ENCODE peak calls at places on chromosomes 1 and 21, in seven cellular contexts. T is esophagus squamous epithelium, W is PC-3, D is left ventricle myocardium inferior, P is neuronal stem cell, B is AG04450, F is heart left ventricle. V is an unnamed sample.

GRCh38 chr1:29397981-29398380 is 161.7 kb downstream of the PTPRU start:
- DNase-seq in D (no peak), W (no peak), F (no peak), P (no peak), B (no peak), T (no peak), V (no peak)

GRCh38 chr1:17874665-17875064 is 119.5 kb downstream of the ACTL8 start:
- DNase-seq in P (no peak), B (peak; percentile 83), F (no peak), D (no peak), W (peak; percentile 7), T (no peak), V (no peak)

GRCh38 chr1:207959141-207959825 is 48.4 kb upstream of the CD34 start:
- DNase-seq in P (peak; percentile 30), B (no peak), W (no peak), F (peak; percentile 93), T (no peak), D (peak; percentile 90), V (peak; percentile 91)

GRCh38 chr1:29683472-29683871 is 447.1 kb downstream of the PTPRU start:
- DNase-seq in F (no peak), T (no peak), P (no peak), W (no peak), D (no peak), B (no peak), V (no peak)

GRCh38 chr1:17909634-17910033 is 154.5 kb downstream of the ACTL8 start:
- DNase-seq in W (peak; percentile 41), F (no peak), B (no peak), D (no peak), P (no peak), T (no peak), V (no peak)

GRCh38 chr21:38989745-38990423 is 184.2 kb downstream of the ETS2 start:
- DNase-seq in F (no peak), T (no peak), B (peak; percentile 87), W (peak; percentile 48), P (peak; percentile 18), D (no peak), V (peak; percentile 78)

GRCh38 chr1:20399196-20399595 is 86.8 kb downstream of the CAMK2N1 start:
- DNase-seq in P (no peak), F (no peak), W (no peak), T (no peak), B (no peak), D (no peak), V (no peak)

GRCh38 chr1:51300270-51300669 is 30.1 kb downstream of the TTC39A start:
- DNase-seq in D (no peak), F (no peak), B (no peak), P (no peak), T (no peak), W (no peak), V (no peak)

GRCh38 chr1:98426092-98426491 is 235.4 kb upstream of the SNX7 start:
- DNase-seq in T (no peak), F (no peak), D (no peak), P (no peak), W (no peak), B (no peak), V (no peak)

GRCh38 chr1:168653567-168653966 is 75.4 kb downstream of the DPT start:
- DNase-seq in T (no peak), D (no peak), W (peak; percentile 32), B (no peak), F (no peak), P (no peak), V (no peak)

GRCh38 chr1:198610362-198610761 is 28.5 kb upstream of the PTPRC start:
- DNase-seq in D (no peak), F (no peak), B (no peak), T (no peak), P (no peak), W (no peak), V (no peak)

GRCh38 chr1:15288173-15288926 is 41.3 kb downstream of the FHAD1 start:
- DNase-seq in B (no peak), P (no peak), T (no peak), F (no peak), W (no peak), D (no peak), V (no peak)

GRCh38 chr21:32386195-32386870 is 6.5 kb downstream of the URB1 start:
- DNase-seq in P (no peak), B (no peak), F (no peak), T (no peak), W (no peak), D (peak; percentile 60), V (no peak)

GRCh38 chr1:162823771-162824525 is 33.4 kb downstream of the HSD17B7 start:
- DNase-seq in F (no peak), T (no peak), W (peak; percentile 42), P (no peak), D (no peak), B (no peak), V (no peak)

GRCh38 chr1:19083081-19083480 is 126.6 kb upstream of the IFFO2 start:
- DNase-seq in P (no peak), W (no peak), B (no peak), D (no peak), F (no peak), T (no peak), V (no peak)

GRCh38 chr1:14698206-14698605 is 99.7 kb downstream of the KAZN start:
- DNase-seq in B (no peak), P (no peak), T (no peak), F (no peak), D (no peak), W (no peak), V (no peak)

GRCh38 chr1:17569200-17570139 is 30.0 kb downstream of the ARHGEF10L start:
- DNase-seq in P (no peak), D (peak; percentile 78), W (peak; percentile 86), T (no peak), F (peak; percentile 81), B (no peak), V (peak; percentile 92)

GRCh38 chr21:45445369-45445768 is 40.4 kb downstream of the COL18A1 start:
- DNase-seq in B (no peak), P (no peak), W (no peak), T (no peak), F (no peak), D (no peak), V (peak; percentile 6)

GRCh38 chr1:3989465-3989864 is 89.4 kb upstream of the C1orf174 start:
- DNase-seq in W (no peak), D (no peak), B (no peak), F (no peak), P (no peak), T (no peak), V (no peak)

GRCh38 chr1:206453111-206453510 is 17.2 kb upstream of the IKBKE start:
- DNase-seq in W (no peak), P (no peak), F (no peak), T (no peak), B (no peak), D (no peak), V (no peak)

GRCh38 chr1:153774780-153775431 is at the start of gene SLC27A3:
- DNase-seq in B (no peak), D (peak; percentile 86), T (no peak), P (no peak), W (peak; percentile 53), F (peak; percentile 90), V (peak; percentile 90)
- H3K27ac ChIP-seq in B (no peak within 1 kb of the TSS), D (peak within 1 kb of the TSS; percentile 92), T (peak within 1 kb of the TSS; percentile 92), P (peak within 1 kb of the TSS; percentile 38), W (no peak within 1 kb of the TSS), F (peak within 1 kb of the TSS; percentile 86), V (peak within 1 kb of the TSS; percentile 69)

GRCh38 chr1:100721502-100722205 is 2.1 kb downstream of the VCAM1 start:
- DNase-seq in W (no peak), B (peak; percentile 94), T (no peak), F (no peak), P (no peak), D (no peak), V (peak; percentile 18)

GRCh38 chr1:100724281-100724680 is 4.7 kb downstream of the VCAM1 start:
- DNase-seq in B (no peak), D (no peak), P (no peak), W (no peak), F (no peak), T (no peak), V (no peak)

GRCh38 chr1:100720751-100721150 is 1.2 kb downstream of the VCAM1 start:
- DNase-seq in W (no peak), F (no peak), T (no peak), B (no peak), D (no peak), P (no peak), V (no peak)

GRCh38 chr1:100719490-100719889 is at the start of gene VCAM1:
- DNase-seq in T (no peak), W (no peak), B (no peak), P (peak; percentile 55), F (no peak), D (no peak), V (peak; percentile 20)

DNA sequence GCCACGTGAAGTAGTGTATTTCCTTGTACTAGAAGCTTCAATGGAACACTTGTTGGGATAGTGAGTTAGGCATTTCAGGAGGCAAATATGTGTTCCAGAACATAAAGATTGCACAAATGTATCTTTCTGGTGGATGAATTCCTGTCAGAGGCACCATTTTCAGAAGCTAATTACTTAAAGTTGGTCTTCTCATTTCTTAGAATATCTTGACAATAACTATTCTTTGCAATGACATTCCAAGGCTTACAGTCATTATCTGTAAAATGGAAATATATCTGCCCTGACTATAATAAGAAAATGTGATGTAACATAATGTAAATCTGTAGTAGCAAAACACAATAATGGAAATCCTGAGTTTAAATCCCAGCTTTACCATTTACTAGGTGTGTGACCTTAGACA is 2.7 kb downstream of the VCAM1 start:
- DNase-seq in D (no peak), T (no peak), B (no peak), F (no peak), W (no peak), P (no peak), V (no peak)
- H3K4me3 ChIP-seq in D (peak overlapping the region; percentile 49), T (no peak overlapping the region), B (peak overlapping the region; percentile 50), F (peak overlapping the region; percentile 29), W (no peak overlapping the region), P (no peak overlapping the region), V (no peak overlapping the region)

GRCh38 chr1:91708691-91709090 is 177.3 kb downstream of the TGFBR3 start:
- DNase-seq in D (no peak), W (no peak), P (no peak), B (no peak), F (no peak), T (no peak), V (no peak)
- H3K27me3 ChIP-seq in D (no peaks in the 10 kb centered on the region), W (no peaks in the 10 kb centered on the region), P (no peaks in the 10 kb centered on the region), B (no peaks in the 10 kb centered on the region), F (no peaks in the 10 kb centered on the region), T (no peaks in the 10 kb centered on the region), V (no peaks in the 10 kb centered on the region)

GRCh38 chr1:26574690-26575349 is 45.3 kb downstream of the RPS6KA1 start:
- DNase-seq in T (no peak), W (no peak), B (no peak), F (no peak), D (no peak), P (no peak), V (no peak)
- H3K27ac ChIP-seq in T (no peak overlapping the region), W (no peak overlapping the region), B (no peak overlapping the region), F (no peak overlapping the region), D (no peak overlapping the region), P (no peak overlapping the region), V (no peak overlapping the region)

GRCh38 chr21:44259082-44259705 is 2.5 kb downstream of the DNMT3L start:
- DNase-seq in F (peak; percentile 40), B (no peak), T (no peak), W (no peak), D (no peak), P (no peak), V (no peak)
- H3K4me3 ChIP-seq in F (no peak overlapping the region), B (no peak overlapping the region), T (no peak overlapping the region), W (no peak overlapping the region), D (no peak overlapping the region), P (no peak overlapping the region), V (no peak overlapping the region)